ENCODE peak calls at places on chromosomes 11 and 22, in eight cellular contexts. U is H4; P is activated CD4-positive, CD25-positive, alpha-beta regulatory T cell; F is tibial nerve; E is stimulated activated CD4-positive, alpha-beta T cell treated with anti-CD3 and anti-CD28 coated beads, Interleukin-15, amount 100 ng/mL, for 1 hour; I is SK-N-SH; V is psoas muscle; A is AG08396. N is an unnamed sample.
A peak's percentile ranks its signal among the peaks of the same experiment; 100 is the strongest.

GRCh38 chr11:128039140-128040021 is 548.0 kb downstream of the ETS1 start:
- DNase-seq in A (peak; percentile 65), P (no peak), V (peak; percentile 52), U (peak; percentile 99), E (peak; percentile 40), I (no peak), F (no peak), N (peak; percentile 46)

GRCh38 chr11:67648140-67648795 is 2.3 kb downstream of the ACY3 start:
- DNase-seq in V (no peak), A (no peak), U (no peak), I (no peak), F (no peak), E (no peak), P (no peak), N (no peak)

GRCh38 chr11:75437966-75438659 is 5.1 kb upstream of the KLHL35 start:
- DNase-seq in U (no peak), F (no peak), P (no peak), I (no peak), V (no peak), E (no peak), A (no peak), N (no peak)

GRCh38 chr11:63564785-63565350 is 1.7 kb upstream of the PLAAT2 start:
- DNase-seq in A (no peak), V (no peak), F (no peak), E (no peak), U (peak; percentile 53), P (no peak), I (no peak), N (no peak)

GRCh38 chr11:3642071-3642951 is 519 bp upstream of the ART5 start:
- DNase-seq in E (peak; percentile 55), A (peak; percentile 88), U (peak; percentile 37), P (peak; percentile 37), V (peak; percentile 86), I (peak; percentile 98), F (peak; percentile 33), N (peak; percentile 64)

GRCh38 chr11:123584186-123584585 is 70.2 kb downstream of the SCN3B start:
- DNase-seq in A (no peak), F (no peak), U (no peak), V (no peak), I (no peak), E (no peak), P (no peak), N (no peak)

GRCh38 chr11:3994030-3994640 is 100.5 kb upstream of the RRM1 start:
- DNase-seq in F (no peak), E (no peak), I (no peak), U (peak; percentile 21), V (no peak), A (no peak), P (no peak), N (no peak)

GRCh38 chr11:1750481-1750839 is at the start of gene IFITM10:
- DNase-seq in P (no peak), I (peak; percentile 51), U (peak; percentile 76), F (no peak), E (no peak), V (no peak), A (peak; percentile 67), N (no peak)

GRCh38 chr22:30280495-30280894 is 8.8 kb downstream of the CASTOR1 start:
- DNase-seq in I (no peak), U (no peak), V (no peak), E (no peak), P (no peak), A (no peak), F (no peak), N (no peak)

GRCh38 chr11:79388201-79388600 is 52.6 kb downstream of the TENM4 start:
- DNase-seq in F (no peak), U (no peak), V (no peak), P (no peak), E (no peak), A (no peak), I (no peak), N (no peak)

GRCh38 chr22:46145361-46145851 is 4.9 kb upstream of the PPARA start:
- DNase-seq in U (no peak), E (no peak), I (no peak), P (no peak), F (no peak), A (no peak), V (no peak), N (no peak)

GRCh38 chr11:78694152-78694551 is 119.5 kb upstream of the NARS2 start:
- DNase-seq in I (no peak), F (no peak), E (no peak), V (no peak), P (no peak), A (no peak), U (no peak), N (no peak)

GRCh38 chr11:9802291-9802861 is 138.5 kb downstream of the SWAP70 start:
- DNase-seq in F (no peak), V (no peak), E (no peak), U (peak; percentile 46), A (peak; percentile 43), I (peak; percentile 14), P (no peak), N (no peak)

GRCh38 chr11:3939211-3939610 is 83.7 kb downstream of the STIM1 start:
- DNase-seq in I (no peak), P (no peak), F (no peak), V (no peak), E (no peak), U (peak; percentile 85), A (peak; percentile 47), N (no peak)

GRCh38 chr11:125903753-125904659 is at the start of gene DDX25:
- DNase-seq in I (peak; percentile 95), V (no peak), F (no peak), A (no peak), U (no peak), E (no peak), P (no peak), N (no peak)

GRCh38 chr22:30453731-30454510 is 17.9 kb downstream of the SEC14L3 start:
- DNase-seq in E (no peak), V (no peak), F (no peak), A (no peak), U (no peak), P (no peak), I (peak; percentile 35), N (no peak)

GRCh38 chr11:101945418-101945817 is 29.1 kb upstream of the ANGPTL5 start:
- DNase-seq in F (no peak), I (no peak), V (no peak), A (no peak), U (no peak), E (no peak), P (no peak), N (no peak)

GRCh38 chr11:108912587-108912986 is 247.7 kb downstream of the DDX10 start:
- DNase-seq in P (no peak), F (no peak), V (no peak), I (no peak), A (no peak), U (no peak), E (no peak), N (no peak)

GRCh38 chr11:59891781-59892181 is 13.2 kb downstream of the OOSP3 start:
- DNase-seq in V (no peak), I (no peak), E (no peak), P (no peak), A (no peak), U (no peak), F (no peak), N (no peak)